ENCODE peak calls at places on chromosomes 16 and 17, in four cellular contexts. P, Z, I and O are unnamed samples.

GRCh38 chr16:47855431-47855830 is 300.4 kb downstream of the ABCC12 start:
- DNase-seq in P (no peak), Z (no peak), I (no peak), O (no peak)

GRCh38 chr17:1039511-1040215 is 42.7 kb downstream of the TIMM22 start:
- DNase-seq in Z (no peak), I (no peak), P (no peak), O (no peak)

GRCh38 chr17:34645636-34646035 is 66.3 kb downstream of the TMEM132E start:
- DNase-seq in Z (no peak), P (peak), I (no peak), O (no peak)

GRCh38 chr17:4800462-4801185 is 1.5 kb downstream of the C17orf114 start:
- DNase-seq in P (no peak), I (no peak), Z (no peak), O (no peak)

GRCh38 chr17:47649972-47650524 is 329 bp downstream of the KPNB1 start:
- DNase-seq in I (no peak), P (no peak), Z (no peak), O (no peak)

GRCh38 chr17:14351493-14351892 is 50.6 kb downstream of the HS3ST3B1 start:
- DNase-seq in P (no peak), Z (no peak), I (no peak), O (no peak)

GRCh38 chr17:29115906-29116651 is 64.1 kb downstream of the MYO18A start:
- DNase-seq in P (peak), Z (no peak), I (peak), O (peak)

GRCh38 chr16:67170168-67170947 is at the start of gene NOL3:
- DNase-seq in P (peak), I (peak), Z (peak), O (peak)

GRCh38 chr16:56975714-56976113 is 13.6 kb upstream of the NLRC5 start:
- DNase-seq in P (no peak), Z (no peak), I (no peak), O (no peak)

GRCh38 chr16:69083306-69083941 is 22.0 kb upstream of the HAS3 start:
- DNase-seq in P (no peak), Z (no peak), I (no peak), O (no peak)

GRCh38 chr17:21301593-21302550 is 17.4 kb downstream of the MAP2K3 start:
- DNase-seq in P (no peak), Z (no peak), I (no peak), O (no peak)

GRCh38 chr16:23435500-23435899 is 17.5 kb downstream of the COG7 start:
- DNase-seq in P (peak), Z (peak), I (peak), O (peak)

GRCh38 chr16:82660078-82660645 is 33.4 kb downstream of the CDH13 start:
- DNase-seq in I (no peak), P (no peak), Z (no peak), O (no peak)

GRCh38 chr17:28579526-28579925 is 2.8 kb upstream of the ALDOC start:
- DNase-seq in Z (no peak), P (no peak), I (no peak), O (no peak)

GRCh38 chr17:4953461-4953961 is 2.6 kb downstream of the ENO3 start:
- DNase-seq in Z (no peak), I (no peak), P (no peak), O (no peak)

GRCh38 chr16:6644916-6645315 is 687.7 kb upstream of the RBFOX1 start:
- DNase-seq in P (no peak), I (no peak), Z (no peak), O (no peak)

GRCh38 chr17:39668141-39668924 is at the start of gene PNMT:
- DNase-seq in I (peak), P (peak), Z (no peak), O (peak)

GRCh38 chr17:76791053-76791980 is 53.4 kb downstream of the MFSD11 start:
- DNase-seq in I (peak), Z (peak), P (peak), O (no peak)

GRCh38 chr16:85090166-85090565 is 22.1 kb downstream of the CIBAR2 start:
- DNase-seq in I (no peak), P (no peak), Z (no peak), O (no peak)

GRCh38 chr17:7019839-7020519 is 2.9 kb upstream of the BCL6B start:
- DNase-seq in Z (no peak), I (no peak), P (no peak), O (peak)

GRCh38 chr16:63596716-63597115 is 1525.1 kb downstream of the CDH11 start:
- DNase-seq in P (no peak), I (no peak), Z (no peak), O (no peak)

GRCh38 chr16:19044781-19045180 is 22.6 kb upstream of the COQ7 start:
- DNase-seq in I (no peak), P (no peak), Z (no peak), O (no peak)

GRCh38 chr17:47694818-47695663 is 1.1 kb downstream of the TBKBP1 start:
- DNase-seq in Z (no peak), I (no peak), P (peak), O (no peak)

GRCh38 chr17:64130559-64131001 is 636 bp upstream of the ERN1 start:
- DNase-seq in P (no peak), I (no peak), Z (peak), O (no peak)

GRCh38 chr17:64128787-64129514 is 993 bp downstream of the ERN1 start:
- DNase-seq in I (no peak), Z (no peak), P (no peak), O (peak)

GRCh38 chr17:64131606-64132270 is 1.8 kb upstream of the ERN1 start:
- DNase-seq in Z (no peak), I (no peak), P (no peak), O (no peak)

GRCh38 chr17:64129515-64129764 is 504 bp downstream of the ERN1 start:
- DNase-seq in Z (no peak), P (no peak), I (no peak), O (peak)

GRCh38 chr17:64129765-64130558 is at the start of gene ERN1:
- DNase-seq in P (peak), Z (peak), I (peak), O (peak)
- TF ChIP-seq FOXK2 in P (no peak), Z (no peak), I (no peak), O (no peak)

GRCh38 chr17:82215972-82216300 is 3.3 kb upstream of the CCDC57 start:
- DNase-seq in I (no peak), P (no peak), Z (no peak), O (no peak)

GRCh38 chr17:82212331-82213250 is at the start of gene CCDC57:
- DNase-seq in Z (no peak), I (peak), P (peak), O (peak)

GRCh38 chr17:82215095-82215971 is 2.7 kb upstream of the CCDC57 start:
- DNase-seq in Z (no peak), P (peak), I (peak), O (no peak)

GRCh38 chr17:82214012-82214628 is 1.5 kb upstream of the CCDC57 start:
- DNase-seq in P (peak), I (no peak), Z (no peak), O (no peak)

DNA sequence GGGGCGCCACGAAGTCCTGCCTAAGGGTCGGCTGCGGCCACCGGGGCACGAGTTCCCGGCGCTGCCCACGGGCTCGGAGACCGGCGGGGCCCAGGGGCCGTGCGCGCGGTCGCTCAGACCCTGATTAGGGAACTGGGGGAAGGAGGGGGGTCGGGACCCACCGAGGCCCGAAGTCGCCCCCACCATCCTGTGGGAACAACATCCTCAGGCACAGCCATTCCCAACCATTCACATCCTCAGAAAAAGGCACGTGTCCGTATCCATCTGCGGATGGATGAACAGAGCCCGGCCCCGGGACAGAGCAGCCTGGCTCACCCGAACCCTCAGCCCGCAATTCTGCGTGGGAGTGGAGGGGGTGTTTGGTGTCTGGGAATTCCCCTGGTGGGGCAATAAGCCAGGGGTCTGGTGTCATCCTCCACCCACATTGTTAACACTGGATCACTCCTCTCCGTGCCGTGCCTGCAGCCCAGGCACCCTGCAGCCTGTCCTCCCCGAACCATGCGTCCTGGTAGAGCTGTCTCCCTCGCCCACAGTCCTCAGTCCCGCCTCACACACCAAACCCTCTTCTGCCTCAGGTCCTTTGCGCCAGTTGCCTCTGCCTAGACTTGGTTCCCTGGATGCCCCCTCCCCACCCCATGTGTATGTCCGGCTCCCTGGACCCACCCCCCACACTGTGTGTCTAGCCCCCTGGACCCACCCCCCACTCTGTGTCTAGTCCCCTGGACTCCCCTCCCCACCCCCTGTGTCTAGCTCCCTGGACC is 789 bp upstream of the CCDC57 start:
- DNase-seq in I (peak), Z (no peak), P (peak), O (peak)
- TF ChIP-seq FOXK2 in I (no peak), Z (no peak), P (no peak), O (no peak)

GRCh38 chr17:49579522-49579921 is 3.9 kb downstream of the NXPH3 start:
- DNase-seq in P (peak), Z (no peak), I (no peak), O (no peak)

GRCh38 chr17:49580981-49581644 is 5.4 kb downstream of the NXPH3 start:
- DNase-seq in I (no peak), Z (no peak), P (no peak), O (no peak)

GRCh38 chr17:49581645-49581992 is 5.9 kb downstream of the NXPH3 start:
- DNase-seq in I (no peak), P (no peak), Z (no peak), O (no peak)

GRCh38 chr17:49578963-49579500 is 3.4 kb downstream of the NXPH3 start:
- DNase-seq in I (no peak), P (no peak), Z (no peak), O (no peak)

GRCh38 chr17:49580055-49580721 is 4.5 kb downstream of the NXPH3 start:
- DNase-seq in I (no peak), Z (no peak), P (no peak), O (no peak)
- TF ChIP-seq FOXK2 in I (no peak), Z (no peak), P (no peak), O (no peak)

GRCh38 chr16:4611337-4612023 is 3.2 kb downstream of the UBALD1 start:
- DNase-seq in Z (no peak), P (no peak), I (no peak), O (no peak)

GRCh38 chr16:4610011-4611005 is 4.4 kb downstream of the UBALD1 start:
- DNase-seq in Z (no peak), P (no peak), I (no peak), O (no peak)

GRCh38 chr16:4612977-4613635 is 1.6 kb downstream of the UBALD1 start:
- DNase-seq in P (no peak), I (no peak), Z (no peak), O (no peak)

GRCh38 chr16:4613636-4614570 is 785 bp downstream of the UBALD1 start:
- DNase-seq in I (peak), P (peak), Z (no peak), O (peak)

DNA sequence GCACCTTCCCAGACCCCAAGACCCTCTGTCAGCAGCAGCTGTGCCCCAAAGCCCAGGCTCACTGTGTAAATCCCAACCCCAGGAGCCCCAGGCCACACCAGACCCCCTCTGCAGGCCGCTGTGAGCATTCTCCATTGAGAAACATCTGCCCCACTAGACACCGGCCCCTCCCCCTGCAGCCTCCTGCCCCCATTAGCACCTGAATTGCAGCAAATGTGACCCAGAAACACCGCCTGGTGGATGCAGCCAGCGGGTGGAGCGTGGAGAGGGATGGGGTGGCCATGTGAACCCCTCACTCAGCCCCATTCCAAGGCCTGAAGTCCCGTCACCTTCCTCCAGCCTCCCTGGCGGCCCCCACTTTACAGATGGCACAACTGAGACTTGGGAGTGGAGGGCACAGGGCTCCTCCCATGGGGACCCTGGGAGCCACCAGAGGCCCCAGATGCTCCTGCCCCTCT is 2.2 kb downstream of the UBALD1 start:
- DNase-seq in I (no peak), Z (no peak), P (no peak), O (no peak)
- TF ChIP-seq FOXK2 in I (no peak), Z (no peak), P (no peak), O (no peak)

GRCh38 chr16:77037696-77038347 is 153.2 kb upstream of the MON1B start:
- DNase-seq in Z (no peak), P (no peak), I (no peak), O (no peak)

GRCh38 chr16:77041468-77041867 is 149.5 kb upstream of the MON1B start:
- DNase-seq in I (no peak), Z (no peak), P (no peak), O (no peak)

DNA sequence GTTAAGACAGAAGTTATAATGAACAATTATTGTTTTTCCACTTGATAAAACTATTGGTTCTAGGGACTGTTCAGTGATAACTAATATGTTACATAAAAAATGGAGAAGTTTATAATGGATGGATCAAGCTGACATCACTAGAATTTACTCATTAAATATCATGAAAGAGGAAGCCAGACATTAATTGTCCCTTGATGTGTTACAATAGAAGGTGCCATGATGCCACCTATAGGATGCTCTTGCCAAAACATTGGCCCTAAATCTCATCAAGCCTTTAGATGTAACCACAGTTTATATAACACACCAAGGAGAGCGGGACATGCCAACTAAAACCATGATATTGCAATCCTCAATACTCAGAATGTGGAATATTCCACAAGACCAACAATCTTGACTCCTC is 147.9 kb upstream of the MON1B start:
- DNase-seq in Z (no peak), P (no peak), I (no peak), O (no peak)
- TF ChIP-seq FOXK2 in Z (no peak), P (no peak), I (no peak), O (no peak)

DNA sequence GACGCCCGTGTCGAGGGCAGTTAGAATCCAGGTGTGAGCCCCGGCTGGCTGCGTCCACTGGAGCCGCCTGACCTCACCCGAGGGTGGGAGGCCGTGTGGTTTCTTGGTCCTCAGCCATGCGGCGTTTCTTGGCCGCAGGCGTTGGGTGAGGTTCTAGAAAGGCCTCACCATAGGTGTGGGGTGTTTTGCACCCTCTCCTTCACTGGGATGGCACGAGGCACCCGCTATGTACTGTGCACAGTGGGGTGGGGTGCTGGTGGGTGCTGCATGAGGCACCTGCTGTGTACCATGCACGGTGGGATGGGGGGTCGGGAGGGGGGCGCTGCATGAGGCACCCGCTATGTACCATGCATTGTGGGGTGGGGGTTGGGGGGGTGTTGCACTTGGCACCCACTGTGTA is 169.6 kb downstream of the BANP start:
- DNase-seq in Z (no peak), P (no peak), I (no peak), O (no peak)
- TF ChIP-seq FOXK2 in Z (no peak), P (no peak), I (no peak), O (no peak)

GRCh38 chr16:8375208-8375607 is 215.1 kb downstream of the TMEM114 start:
- DNase-seq in P (no peak), Z (no peak), I (no peak), O (no peak)

GRCh38 chr16:8374032-8374431 is 216.3 kb downstream of the TMEM114 start:
- DNase-seq in P (no peak), Z (no peak), I (no peak), O (no peak)

GRCh38 chr16:8374586-8374985 is 215.7 kb downstream of the TMEM114 start:
- DNase-seq in P (no peak), Z (no peak), I (no peak), O (no peak)

GRCh38 chr16:8372141-8372540 is 218.2 kb downstream of the TMEM114 start:
- DNase-seq in P (peak), Z (no peak), I (no peak), O (no peak)

DNA sequence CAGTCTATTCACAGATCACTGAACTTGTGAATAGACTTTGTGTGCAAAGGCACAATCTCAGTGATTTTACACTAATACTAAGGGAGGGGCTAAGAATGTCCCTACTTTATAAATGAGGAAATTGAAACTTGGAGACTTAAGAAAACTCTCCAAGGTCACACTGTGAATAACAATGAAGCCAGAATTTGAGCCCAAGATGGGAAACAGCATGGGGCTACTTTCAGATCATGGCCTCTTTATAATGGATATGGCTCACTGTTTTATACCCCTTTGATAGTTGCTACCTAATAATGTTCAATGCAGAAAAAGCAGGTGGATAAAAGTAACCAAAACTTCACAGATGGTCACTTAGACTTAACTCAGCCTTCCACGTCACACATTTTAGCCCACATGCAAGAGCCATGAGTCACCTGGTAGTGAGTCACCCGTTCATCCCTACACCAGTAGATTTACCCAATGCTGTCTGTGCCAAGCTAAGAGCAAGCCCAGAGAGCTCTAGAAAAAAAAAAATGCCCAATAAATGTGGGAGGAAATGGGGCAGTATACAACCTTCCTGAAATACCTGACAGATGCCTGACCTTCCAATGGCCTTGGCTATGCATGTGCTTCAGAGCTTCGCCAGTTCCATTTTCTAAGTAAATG is 219.8 kb downstream of the TMEM114 start:
- DNase-seq in I (peak), P (no peak), Z (no peak), O (no peak)
- TF ChIP-seq FOXK2 in I (no peak), P (no peak), Z (no peak), O (no peak)

DNA sequence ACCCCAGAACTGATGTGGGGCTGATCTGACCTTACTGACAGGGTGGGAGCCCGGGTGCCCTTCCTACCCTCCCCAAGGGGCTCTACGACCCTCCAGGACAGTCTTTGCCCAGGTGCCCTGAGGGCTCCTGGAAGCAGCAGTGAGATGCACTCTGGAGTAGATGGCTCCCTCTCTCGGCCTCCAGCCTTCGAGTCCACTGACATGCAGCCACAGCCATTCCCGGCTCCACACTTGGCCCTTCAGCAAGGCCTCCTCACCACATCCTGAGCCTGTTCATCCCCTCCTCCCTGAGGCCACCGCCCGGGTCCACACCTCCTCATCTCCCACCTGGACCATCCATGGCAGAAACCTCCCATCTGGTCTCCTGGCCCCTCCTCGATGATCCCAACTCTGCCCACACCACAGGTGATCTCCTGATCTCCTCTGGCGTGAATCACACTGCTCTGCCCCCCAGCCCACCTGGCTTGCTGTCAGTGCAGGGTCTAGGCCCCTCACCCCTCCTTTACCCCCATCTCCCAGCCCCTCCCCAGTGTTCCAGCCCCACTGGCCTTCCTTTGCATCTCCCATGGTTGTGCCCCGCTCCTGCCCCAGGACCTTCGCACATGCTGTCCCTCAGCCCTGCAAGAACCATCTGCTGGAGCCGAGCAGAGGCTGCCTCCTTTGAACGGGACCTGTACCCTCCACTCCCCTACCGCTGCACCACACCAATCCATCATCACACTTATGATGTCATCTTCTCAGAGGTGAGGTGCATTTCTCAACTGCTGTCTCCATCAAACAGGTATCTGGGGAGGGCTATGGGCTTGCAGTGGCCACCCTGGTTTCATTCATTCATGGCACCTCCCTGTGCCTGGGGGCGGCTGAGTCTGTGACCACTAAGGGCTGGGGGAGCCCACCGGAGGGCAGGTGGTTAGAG is 44.7 kb downstream of the SOCS1 start:
- DNase-seq in I (peak), P (no peak), Z (no peak), O (no peak)
- TF ChIP-seq FOXK2 in I (no peak), P (no peak), Z (no peak), O (no peak)